ENCODE peak calls at places on chromosomes 4 and X, in eight cellular contexts. Z is upper lobe of right lung, T is neural progenitor cell, C is fibroblast of lung, Q is lung, U is PC-3, K is thyroid gland, E is SJSA1. N is an unnamed sample. For H3K4me1 and H3K36me3, the result is how much of the 10 kb centered on the place peaks cover.

GRCh38 chr4:3522326-3522640 is 9.9 kb downstream of the LRPAP1 start:
- DNase-seq in Z (peak), T (no peak), C (no peak), Q (no peak), U (no peak), K (no peak), E (no peak), N (no peak)

GRCh38 chr4:3324093-3324815 is 31.4 kb downstream of the RGS12 start:
- DNase-seq in Z (peak), T (peak), C (no peak), Q (no peak), U (no peak), K (no peak), E (peak), N (no peak)

GRCh38 chr4:3766207-3766790 is at the start of gene ADRA2C:
- DNase-seq in Z (no peak), T (peak), C (peak), Q (no peak), U (no peak), K (peak), E (no peak), N (peak)

GRCh38 chr4:5734841-5735240 is 23.8 kb downstream of the EVC start:
- DNase-seq in Z (no peak), T (no peak), C (no peak), Q (no peak), U (no peak), K (no peak), E (no peak), N (no peak)

GRCh38 chr4:143586080-143586479 is 72.6 kb downstream of the SMARCA5 start:
- DNase-seq in Z (no peak), T (no peak), C (peak), Q (no peak), U (no peak), K (no peak), E (no peak), N (peak)

GRCh38 chrX:148530464-148531077 is 30.2 kb downstream of the AFF2 start:
- DNase-seq in Z (no peak), T (peak), C (peak), Q (no peak), U (peak), K (peak), E (no peak), N (peak)

GRCh38 chr4:42488114-42488513 is 90.8 kb downstream of the SHISA3 start:
- DNase-seq in Z (no peak), T (no peak), C (no peak), Q (no peak), U (no peak), K (no peak), E (no peak), N (no peak)

GRCh38 chr4:80201326-80202151 is 4.2 kb downstream of the PRDM8 start:
- DNase-seq in Z (no peak), T (peak), C (peak), Q (no peak), U (no peak), K (no peak), E (peak), N (peak)

GRCh38 chr4:732911-733630 is 27.4 kb downstream of the PCGF3 start:
- DNase-seq in Z (peak), T (no peak), C (no peak), Q (no peak), U (no peak), K (no peak), E (no peak), N (no peak)

GRCh38 chrX:65488496-65488895 is 46.1 kb downstream of the LAS1L start:
- DNase-seq in Z (no peak), T (no peak), C (peak), Q (no peak), U (peak), K (no peak), E (no peak), N (peak)

GRCh38 chr4:141079393-141079930 is 53.8 kb downstream of the RNF150 start:
- DNase-seq in Z (no peak), T (no peak), C (no peak), Q (no peak), U (no peak), K (no peak), E (no peak), N (no peak)

GRCh38 chr4:660401-660800 is 13.7 kb downstream of the ATP5ME start:
- DNase-seq in Z (no peak), T (no peak), C (no peak), Q (no peak), U (no peak), K (no peak), E (no peak), N (no peak)

GRCh38 chrX:18620349-18620748 is 51.6 kb downstream of the RS1 start:
- DNase-seq in Z (no peak), T (peak), C (no peak), Q (no peak), U (no peak), K (no peak), E (no peak), N (no peak)

GRCh38 chr4:2994917-2995316 is 31.5 kb downstream of the GRK4 start:
- DNase-seq in Z (no peak), T (no peak), C (no peak), Q (no peak), U (no peak), K (no peak), E (no peak), N (no peak)

GRCh38 chrX:63754141-63754859 is 30.7 kb downstream of the ARHGEF9 start:
- DNase-seq in Z (no peak), T (no peak), C (peak), Q (no peak), U (no peak), K (no peak), E (no peak), N (peak)

GRCh38 chr4:151808120-151808529 is 47.3 kb upstream of the GATB start:
- DNase-seq in Z (no peak), T (no peak), C (peak), Q (no peak), U (peak), K (no peak), E (no peak), N (no peak)

GRCh38 chrX:71637848-71638247 is 19.5 kb upstream of the CXCR3 start:
- DNase-seq in Z (no peak), T (no peak), C (peak), Q (no peak), U (peak), K (no peak), E (no peak), N (peak)

GRCh38 chrX:39821709-39822095 is 276.1 kb downstream of the BCOR start:
- DNase-seq in Z (no peak), T (no peak), C (no peak), Q (no peak), U (no peak), K (no peak), E (no peak), N (no peak)
- H3K4me3 ChIP-seq in Z (peak), T (peak), C (no peak), Q (no peak), U (no peak), K (no peak), E (peak), N (no peak)

GRCh38 chr4:15027921-15028435 is 25.7 kb downstream of the CPEB2 start:
- DNase-seq in Z (no peak), T (no peak), C (no peak), Q (no peak), U (no peak), K (no peak), E (no peak), N (peak)

GRCh38 chr4:15031197-15031596 is 28.9 kb downstream of the CPEB2 start:
- DNase-seq in Z (no peak), T (no peak), C (peak), Q (no peak), U (no peak), K (no peak), E (no peak), N (peak)

GRCh38 chr4:15035152-15035551 is 32.9 kb downstream of the CPEB2 start:
- DNase-seq in Z (no peak), T (no peak), C (peak), Q (no peak), U (no peak), K (no peak), E (no peak), N (peak)

GRCh38 chr4:15034071-15034764 is 31.9 kb downstream of the CPEB2 start:
- DNase-seq in Z (no peak), T (no peak), C (peak), Q (no peak), U (peak), K (no peak), E (peak), N (peak)

DNA sequence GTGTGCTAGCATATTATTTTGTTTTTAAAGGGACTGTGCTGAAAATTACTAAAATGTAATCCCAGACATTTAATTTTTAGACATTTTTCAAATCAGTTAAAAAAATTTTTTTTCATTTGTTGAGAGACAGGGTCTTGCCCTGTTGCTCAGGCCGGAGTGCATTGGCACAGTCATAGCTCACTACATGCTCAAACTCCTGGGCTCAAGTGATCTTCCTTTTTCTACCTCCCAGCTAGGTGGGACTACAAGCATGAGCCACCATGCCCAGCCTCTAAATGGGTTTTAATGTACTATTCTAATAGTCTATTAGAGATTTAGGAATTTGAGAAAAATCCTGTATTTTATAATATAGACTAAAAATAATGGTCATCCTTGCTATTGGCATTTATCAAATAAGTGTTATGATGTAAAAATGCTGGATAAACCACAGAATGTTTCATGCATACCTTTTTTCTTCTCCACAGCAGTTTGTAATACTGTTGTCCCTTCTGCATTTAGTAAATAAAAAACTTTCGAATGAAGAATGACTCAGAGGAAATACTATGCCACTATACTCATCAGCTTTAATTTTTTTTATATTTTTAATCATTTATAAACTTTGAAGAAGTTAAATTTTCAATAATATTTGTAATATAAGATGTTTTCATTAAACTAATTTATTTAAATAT is 29.8 kb downstream of the CPEB2 start:
- DNase-seq in Z (no peak), T (no peak), C (peak), Q (no peak), U (peak), K (no peak), E (no peak), N (peak)
- H3K4me1 ChIP-seq in Z (under half), T (under half), C (under half), Q (under half), U (under half), K (under half), E (under half), N (half or more)

DNA sequence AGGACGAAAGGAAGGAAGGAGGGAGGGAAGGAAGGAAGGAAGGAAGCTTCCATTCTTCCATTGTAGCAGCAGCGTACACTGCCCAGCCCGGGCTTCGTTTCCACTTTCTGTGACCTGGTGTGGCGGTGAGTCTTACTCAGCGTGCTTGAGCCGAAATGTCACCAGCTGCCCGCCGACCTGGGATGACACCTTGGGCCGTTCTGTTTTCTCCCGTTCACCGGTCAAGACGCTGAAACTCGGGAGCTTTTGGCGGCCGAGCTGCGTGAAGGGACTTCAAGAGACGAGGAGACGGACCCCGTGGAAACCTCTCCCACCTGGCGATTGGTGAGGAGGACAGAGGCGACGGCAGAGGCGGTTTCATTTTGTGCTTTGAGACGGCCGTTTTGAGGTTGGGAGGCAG is 47.1 kb upstream of the PPP2R3B start:
- DNase-seq in Z (peak), T (no peak), C (no peak), Q (no peak), U (no peak), K (no peak), E (no peak), N (no peak)
- H3K36me3 ChIP-seq in Z (under half), T (under half), C (under half), Q (under half), U (under half), K (under half), E (under half), N (under half)

DNA sequence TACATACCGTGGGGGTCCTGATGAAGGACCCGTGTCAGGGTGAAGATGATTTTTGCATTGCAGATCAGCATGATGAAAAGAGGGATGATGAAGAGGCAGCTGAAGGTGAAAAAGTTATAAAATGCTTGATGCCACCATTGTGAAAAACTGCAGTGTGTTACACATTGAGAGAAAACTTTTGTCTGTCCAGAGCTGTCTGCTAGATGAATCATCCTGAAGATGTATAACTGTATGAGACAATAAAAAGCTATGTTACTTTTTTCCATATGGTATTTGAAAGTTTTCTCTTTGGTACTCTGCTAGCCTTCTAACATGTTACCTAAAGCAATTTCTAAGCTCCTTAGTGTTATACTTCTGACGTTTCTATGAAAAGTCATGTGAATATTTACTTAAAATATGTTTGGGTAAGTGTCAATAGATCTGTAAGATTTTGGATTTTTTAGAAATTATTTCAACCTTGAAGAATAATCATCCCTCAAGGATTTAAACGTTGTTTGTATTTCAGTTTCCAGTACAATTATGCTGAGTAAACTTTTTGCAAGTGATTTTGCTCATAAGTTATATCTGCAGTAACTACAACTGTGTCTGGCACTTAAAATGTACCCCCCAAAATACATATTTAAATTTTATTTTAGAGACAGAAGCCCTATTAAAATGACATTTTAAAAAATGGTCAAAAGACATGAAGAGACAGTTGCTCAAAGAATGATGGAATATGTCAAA is 9.5 kb downstream of the GNRHR start:
- DNase-seq in Z (no peak), T (no peak), C (peak), Q (no peak), U (peak), K (no peak), E (no peak), N (peak)
- H3K4me3 ChIP-seq in Z (no peak), T (no peak), C (no peak), Q (no peak), U (no peak), K (no peak), E (no peak), N (no peak)

GRCh38 chrX:13894888-13895564 is 78.1 kb upstream of the GPM6B start:
- DNase-seq in Z (no peak), T (no peak), C (no peak), Q (no peak), U (peak), K (no peak), E (no peak), N (peak)
- H3K4me1 ChIP-seq in Z (under half), T (under half), C (under half), Q (under half), U (under half), K (under half), E (under half), N (under half)

N was measured in adipocyte.